ENCODE peak calls at places on chromosome 3, in four cellular contexts. M, A, Z and H are unnamed samples.

GRCh38 chr3:61945657-61946056 is 384.3 kb downstream of the PTPRG start:
- DNase-seq in A (no peak), Z (no peak), M (no peak), H (no peak)

GRCh38 chr3:33001889-33002288 is 50.4 kb downstream of the CCR4 start:
- DNase-seq in A (no peak), Z (no peak), M (no peak), H (no peak)

GRCh38 chr3:141368925-141369794 is 856 bp downstream of the ZBTB38 start:
- DNase-seq in Z (peak), A (peak), M (peak), H (no peak)

GRCh38 chr3:25573386-25574171 is 91.1 kb downstream of the TOP2B start:
- DNase-seq in Z (no peak), A (no peak), M (peak), H (no peak)

GRCh38 chr3:97827741-97828471 is 6.1 kb downstream of the CRYBG3 start:
- DNase-seq in A (no peak), Z (peak), M (peak), H (no peak)

GRCh38 chr3:174438501-174439156 is 420.5 kb upstream of the NAALADL2 start:
- DNase-seq in A (no peak), Z (peak), M (no peak), H (no peak)

GRCh38 chr3:66993082-66993481 is 5.0 kb upstream of the KBTBD8 start:
- DNase-seq in Z (no peak), A (no peak), M (no peak), H (no peak)

GRCh38 chr3:64097920-64098319 is 74.6 kb upstream of the PSMD6 start:
- DNase-seq in A (no peak), Z (no peak), M (no peak), H (no peak)

GRCh38 chr3:137770066-137770805 is 6.1 kb downstream of the SOX14 start:
- DNase-seq in Z (no peak), M (no peak), A (no peak), H (no peak)

GRCh38 chr3:158991146-158991705 is 189.4 kb downstream of the MFSD1 start:
- DNase-seq in Z (no peak), M (no peak), A (no peak), H (no peak)

GRCh38 chr3:136277115-136277514 is 27.0 kb downstream of the PCCB start:
- DNase-seq in M (no peak), A (no peak), Z (no peak), H (no peak)

GRCh38 chr3:134449277-134449676 is 36.5 kb downstream of the ANAPC13 start:
- DNase-seq in Z (peak), M (peak), A (no peak), H (no peak)

GRCh38 chr3:13365390-13366379 is 54.4 kb downstream of the NUP210 start:
- DNase-seq in A (no peak), M (no peak), Z (no peak), H (no peak)

GRCh38 chr3:43879166-43879565 is 188.4 kb downstream of the ABHD5 start:
- DNase-seq in A (no peak), Z (no peak), M (no peak), H (no peak)

GRCh38 chr3:123344175-123344908 is 104.5 kb downstream of the ADCY5 start:
- DNase-seq in Z (peak), M (peak), A (no peak), H (no peak)

GRCh38 chr3:188152660-188153497 is 1.1 kb upstream of the LPP start:
- DNase-seq in Z (no peak), A (no peak), M (peak), H (no peak)

GRCh38 chr3:172355836-172356235 is 92.4 kb downstream of the GHSR start:
- DNase-seq in A (no peak), M (peak), Z (peak), H (no peak)

GRCh38 chr3:149702691-149703426 is 45.0 kb upstream of the WWTR1 start:
- DNase-seq in Z (no peak), M (peak), A (no peak), H (no peak)

GRCh38 chr3:60912876-60913275 is 338.4 kb downstream of the FHIT start:
- DNase-seq in A (no peak), Z (no peak), M (no peak), H (no peak)

GRCh38 chr3:194598771-194599557 is 34.3 kb downstream of the TMEM44 start:
- DNase-seq in Z (no peak), A (no peak), M (peak), H (no peak)
- TF ChIP-seq FOS in Z (no peak), A (no peak), M (peak), H (no peak)

GRCh38 chr3:55880357-55880756 is 393.3 kb upstream of the WNT5A start:
- DNase-seq in M (no peak), A (no peak), Z (no peak), H (no peak)
- TF ChIP-seq FOS in M (no peak), A (no peak), Z (no peak), H (no peak)

DNA sequence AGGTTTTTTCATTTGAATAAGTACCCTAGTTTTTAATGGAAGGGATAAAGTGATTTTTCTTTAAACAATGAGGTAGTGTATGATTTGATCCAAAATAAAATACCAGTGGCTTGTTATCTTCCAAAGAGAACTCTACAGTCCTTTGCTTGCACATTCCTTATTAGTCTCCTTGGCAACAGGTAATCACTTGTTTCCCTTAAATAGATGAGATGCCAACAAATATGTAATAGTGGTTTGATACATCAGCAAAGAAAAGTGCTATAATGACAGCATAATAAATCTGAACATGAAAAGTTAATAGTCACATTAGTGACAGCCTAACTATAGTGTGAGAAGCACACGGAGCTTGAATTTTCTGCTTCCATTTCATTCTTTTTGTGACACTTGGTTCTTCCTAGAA is 360.2 kb downstream of the ZNF385D start:
- DNase-seq in M (no peak), Z (no peak), A (no peak), H (no peak)
- TF ChIP-seq FOS in M (no peak), Z (no peak), A (no peak), H (no peak)

DNA sequence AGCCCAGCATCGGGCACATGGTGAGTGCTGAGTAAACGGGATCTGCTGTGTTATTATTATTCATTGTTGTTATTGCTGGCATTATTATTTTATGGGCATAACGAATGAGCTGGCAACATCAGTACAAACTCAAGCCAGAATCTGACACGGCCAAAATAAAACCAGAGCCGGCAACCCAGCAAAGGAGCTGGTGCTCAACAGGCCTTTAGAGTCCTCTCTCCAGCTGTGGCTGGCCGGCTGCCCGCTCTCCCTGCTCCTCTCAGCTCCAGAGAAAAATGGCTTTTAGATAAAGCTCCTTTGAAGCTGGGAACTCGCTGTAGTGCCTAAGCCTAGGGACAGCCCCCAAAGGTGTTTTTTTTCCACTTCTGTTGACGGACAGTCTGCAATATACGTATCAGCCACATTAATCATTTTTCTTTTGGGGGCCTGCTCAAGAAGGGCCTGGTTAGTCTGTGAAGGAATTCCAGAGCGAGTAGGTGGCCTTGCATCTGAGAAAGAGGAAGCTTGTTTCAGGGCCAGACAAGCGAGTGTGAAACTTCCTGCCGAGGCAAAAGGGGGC is 193.9 kb upstream of the UBE2E1 start:
- DNase-seq in M (peak), A (no peak), Z (peak), H (no peak)
- TF ChIP-seq FOS in M (no peak), A (no peak), Z (no peak), H (no peak)

GRCh38 chr3:118180853-118181252 is 853.8 kb downstream of the IGSF11 start:
- DNase-seq in Z (no peak), A (no peak), M (no peak), H (no peak)

GRCh38 chr3:118187221-118187620 is 847.4 kb downstream of the IGSF11 start:
- DNase-seq in Z (no peak), A (no peak), M (no peak), H (no peak)

DNA sequence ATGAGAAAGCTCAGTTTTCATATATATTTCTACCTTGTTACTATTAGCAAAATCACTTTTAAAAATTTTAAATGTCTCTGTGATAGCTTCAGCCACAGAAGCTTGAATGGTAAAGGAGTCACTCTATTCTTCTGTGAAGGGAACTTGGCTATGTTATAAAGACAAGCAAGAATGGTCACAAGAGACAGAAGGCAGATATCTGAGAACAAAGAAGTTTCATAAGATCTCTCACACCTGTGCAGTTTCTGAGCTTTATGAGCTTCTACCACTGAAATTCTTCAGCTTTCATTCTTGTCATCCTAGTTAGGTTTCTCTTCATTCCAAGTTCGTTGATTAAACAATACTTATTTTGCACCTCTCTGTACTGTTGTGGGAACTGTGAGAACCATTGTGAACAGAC is 853.4 kb downstream of the IGSF11 start:
- DNase-seq in M (no peak), A (no peak), Z (no peak), H (no peak)
- TF ChIP-seq FOS in M (no peak), A (no peak), Z (no peak), H (no peak)

GRCh38 chr3:21463319-21463718 is 287.7 kb downstream of the ZNF385D start:
- DNase-seq in Z (no peak), A (no peak), M (no peak), H (no peak)

GRCh38 chr3:21466491-21466890 is 284.5 kb downstream of the ZNF385D start:
- DNase-seq in M (no peak), Z (no peak), A (no peak), H (no peak)

GRCh38 chr3:21464745-21465144 is 286.3 kb downstream of the ZNF385D start:
- DNase-seq in A (no peak), Z (no peak), M (no peak), H (no peak)

GRCh38 chr3:21457084-21457483 is 293.9 kb downstream of the ZNF385D start:
- DNase-seq in A (no peak), Z (no peak), M (no peak), H (no peak)

GRCh38 chr3:21462151-21462550 is 288.9 kb downstream of the ZNF385D start:
- DNase-seq in Z (no peak), M (no peak), A (no peak), H (no peak)
- TF ChIP-seq FOS in Z (no peak), M (no peak), A (no peak), H (no peak)

DNA sequence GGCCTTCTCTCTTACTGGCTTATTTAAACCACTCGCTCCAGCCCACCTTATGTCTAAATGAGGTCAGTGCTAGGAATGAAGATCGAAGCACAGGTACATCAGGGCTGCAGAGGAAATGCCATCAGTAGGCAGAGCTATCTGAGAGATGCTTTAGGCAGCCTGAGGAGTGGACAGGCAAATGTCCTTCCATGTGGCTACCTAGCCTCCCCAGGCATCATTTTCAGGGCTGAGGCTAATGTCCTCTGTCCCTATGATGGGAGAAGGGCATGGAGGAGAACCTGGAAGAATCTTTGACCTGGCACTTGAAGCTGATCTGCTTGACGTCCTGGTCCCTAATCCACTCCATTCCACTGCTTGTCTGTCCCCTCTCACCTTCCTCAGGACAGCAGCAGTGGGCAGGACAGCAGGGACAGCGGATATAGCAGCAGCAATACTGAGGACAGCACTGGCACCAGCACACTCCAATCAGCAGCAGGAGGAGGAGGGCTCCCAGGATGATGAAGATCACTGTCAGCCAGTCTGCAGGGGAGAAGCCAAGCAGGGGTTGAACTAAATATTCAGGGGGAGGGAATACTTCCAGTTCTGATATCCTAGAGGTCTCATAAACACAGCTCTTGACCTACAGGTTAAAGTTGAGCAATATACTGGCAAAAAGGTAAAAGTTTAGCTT is 21.0 kb downstream of the ILDR1 start:
- DNase-seq in M (no peak), Z (no peak), A (no peak), H (no peak)
- TF ChIP-seq FOS in M (no peak), Z (no peak), A (no peak), H (no peak)

GRCh38 chr3:58567251-58567515 is 10.0 kb downstream of the FAM107A start:
- DNase-seq in M (no peak), Z (no peak), A (no peak), H (no peak)
- TF ChIP-seq FOS in M (no peak), Z (no peak), A (no peak), H (no peak)

DNA sequence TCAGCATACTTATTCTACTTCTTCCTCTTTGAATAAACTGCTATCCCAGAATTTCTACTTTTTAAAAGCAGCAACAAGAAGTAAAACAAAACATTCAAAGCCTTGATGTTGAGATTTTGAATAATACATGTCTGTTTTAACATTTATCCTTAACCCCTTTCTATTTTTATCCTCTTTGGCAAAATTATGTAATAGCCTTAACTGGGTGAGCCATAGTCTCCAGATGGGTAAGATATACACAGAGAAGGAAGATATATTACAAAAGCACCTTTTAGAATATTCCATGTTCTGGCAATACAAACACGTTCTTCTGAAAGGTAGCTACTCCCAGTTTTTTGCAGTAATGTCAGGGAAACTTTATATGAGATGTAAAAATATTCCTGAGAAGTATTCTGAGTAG is 123.7 kb downstream of the MBNL1 start:
- DNase-seq in A (no peak), M (no peak), Z (no peak), H (no peak)
- TF ChIP-seq FOS in A (no peak), M (no peak), Z (no peak), H (no peak)